ENCODE peak calls at places on chromosomes 6 and 20, in five cellular contexts. J is hepatocyte, N is SK-N-SH, A is GM23338, E is heart left ventricle. I is an unnamed sample. For H3K4me1, the result is how much of the 10 kb centered on the place peaks cover.

GRCh38 chr20:57499676-57500075 is 25.3 kb downstream of the CTCFL start:
- DNase-seq in J (no peak), N (no peak), A (no peak), E (no peak), I (no peak)

GRCh38 chr20:20435453-20435852 is 67.5 kb downstream of the INSM1 start:
- DNase-seq in J (no peak), N (no peak), A (peak), E (no peak), I (no peak)

GRCh38 chr6:99614430-99615161 is 8.0 kb downstream of the PRDM13 start:
- DNase-seq in J (peak), N (peak), A (peak), E (no peak), I (no peak)

GRCh38 chr20:59010995-59011873 is 4.2 kb upstream of the CTSZ start:
- DNase-seq in J (no peak), N (no peak), A (peak), E (peak), I (no peak)

GRCh38 chr6:24864345-24864744 is 65.6 kb upstream of the ARMH2 start:
- DNase-seq in J (no peak), N (no peak), A (no peak), E (no peak), I (peak)

GRCh38 chr20:37295001-37295400 is 5.5 kb downstream of the MANBAL start:
- DNase-seq in J (peak), N (no peak), A (no peak), E (no peak), I (no peak)

GRCh38 chr20:15220778-15221565 is 883.6 kb upstream of the FLRT3 start:
- DNase-seq in J (no peak), N (no peak), A (peak), E (no peak), I (no peak)

GRCh38 chr6:49321673-49322072 is 141.4 kb downstream of the MMUT start:
- DNase-seq in J (no peak), N (no peak), A (no peak), E (no peak), I (no peak)

GRCh38 chr6:52707963-52708680 is 37.2 kb downstream of the TMEM14A start:
- DNase-seq in J (no peak), N (no peak), A (no peak), E (no peak), I (no peak)

GRCh38 chr6:130365166-130366010 is 429 bp upstream of the TMEM200A start:
- DNase-seq in J (peak), N (peak), A (peak), E (peak), I (peak)

GRCh38 chr6:37020426-37021211 is 15.2 kb downstream of the FGD2 start:
- DNase-seq in J (peak), N (no peak), A (peak), E (no peak), I (no peak)

GRCh38 chr6:46876126-46876525 is 45.6 kb downstream of the ADGRF5 start:
- DNase-seq in J (no peak), N (no peak), A (peak), E (peak), I (no peak)

GRCh38 chr6:3592371-3592941 is 135.6 kb upstream of the SLC22A23 start:
- DNase-seq in J (peak), N (no peak), A (no peak), E (no peak), I (no peak)

GRCh38 chr6:23111984-23112383 is 542.6 kb downstream of the HDGFL1 start:
- DNase-seq in J (no peak), N (no peak), A (no peak), E (no peak), I (no peak)

GRCh38 chr6:39088331-39088730 is 26.7 kb downstream of the SAYSD1 start:
- DNase-seq in J (peak), N (no peak), A (peak), E (peak), I (no peak)

GRCh38 chr6:37083243-37084138 is 78.0 kb downstream of the FGD2 start:
- DNase-seq in J (peak), N (peak), A (no peak), E (peak), I (peak)

GRCh38 chr6:26224940-26225847 is 138.0 kb downstream of the HFE start:
- DNase-seq in J (peak), N (peak), A (peak), E (no peak), I (no peak)

GRCh38 chr6:116316772-116317467 is 37.2 kb upstream of the TSPYL1 start:
- DNase-seq in J (no peak), N (no peak), A (no peak), E (peak), I (no peak)

GRCh38 chr6:34919651-34920050 is 30.6 kb downstream of the ANKS1A start:
- DNase-seq in J (no peak), N (no peak), A (no peak), E (no peak), I (no peak)

GRCh38 chr6:22421187-22421586 is 124.4 kb upstream of the PRL start:
- DNase-seq in J (no peak), N (no peak), A (no peak), E (no peak), I (no peak)

GRCh38 chr6:124226396-124226795 is 422.7 kb downstream of the NKAIN2 start:
- DNase-seq in J (no peak), N (no peak), A (no peak), E (no peak), I (no peak)

GRCh38 chr6:41434803-41435470 is 99.5 kb downstream of the NCR2 start:
- DNase-seq in J (no peak), N (no peak), A (no peak), E (no peak), I (no peak)

GRCh38 chr6:38034269-38034914 is 214.9 kb downstream of the ZFAND3 start:
- DNase-seq in J (peak), N (no peak), A (peak), E (no peak), I (no peak)

GRCh38 chr20:42191140-42191860 is 573.1 kb upstream of the CHD6 start:
- DNase-seq in J (peak), N (no peak), A (no peak), E (no peak), I (peak)

GRCh38 chr6:139784222-139784769 is 409.8 kb upstream of the CITED2 start:
- DNase-seq in J (no peak), N (no peak), A (no peak), E (no peak), I (no peak)

GRCh38 chr6:148240463-148240845 is 102.2 kb upstream of the SASH1 start:
- DNase-seq in J (no peak), N (peak), A (no peak), E (peak), I (no peak)

GRCh38 chr6:100796049-100796823 is 84.9 kb downstream of the ASCC3 start:
- DNase-seq in J (no peak), N (no peak), A (peak), E (no peak), I (no peak)

GRCh38 chr6:129575378-129576118 is 134.4 kb downstream of the ARHGAP18 start:
- DNase-seq in J (peak), N (peak), A (peak), E (no peak), I (no peak)

GRCh38 chr20:56465997-56466396 is 2.4 kb upstream of the RTF2 start:
- DNase-seq in J (no peak), N (no peak), A (no peak), E (no peak), I (no peak)

GRCh38 chr6:36526066-36526465 is 21.2 kb downstream of the STK38 start:
- DNase-seq in J (no peak), N (no peak), A (no peak), E (no peak), I (no peak)

GRCh38 chr6:1068905-1069304 is 243.0 kb upstream of the FOXQ1 start:
- DNase-seq in J (no peak), N (no peak), A (no peak), E (no peak), I (no peak)

GRCh38 chr20:62776692-62777527 is 19.4 kb upstream of the MRGBP start:
- DNase-seq in J (no peak), N (peak), A (peak), E (no peak), I (peak)

GRCh38 chr6:41683460-41684310 is 45.4 kb downstream of the MDFI start:
- DNase-seq in J (peak), N (peak), A (peak), E (peak), I (peak)

GRCh38 chr6:148495029-148495428 is 152.4 kb downstream of the SASH1 start:
- DNase-seq in J (no peak), N (no peak), A (no peak), E (no peak), I (no peak)

GRCh38 chr6:11236351-11236750 is 3.9 kb upstream of the NEDD9 start:
- DNase-seq in J (peak), N (no peak), A (no peak), E (no peak), I (no peak)

GRCh38 chr6:134339216-134339615 is 21.3 kb upstream of the SGK1 start:
- DNase-seq in J (no peak), N (no peak), A (no peak), E (no peak), I (no peak)

GRCh38 chr6:100388868-100389519 is 75.7 kb downstream of the SIM1 start:
- DNase-seq in J (no peak), N (no peak), A (no peak), E (no peak), I (no peak)

GRCh38 chr20:3680701-3681351 is 984 bp downstream of the ADAM33 start:
- DNase-seq in J (no peak), N (no peak), A (no peak), E (no peak), I (no peak)

GRCh38 chr6:166556871-166557322 is 29.6 kb downstream of the RAMACL start:
- DNase-seq in J (no peak), N (no peak), A (peak), E (peak), I (no peak)

GRCh38 chr6:136526196-136526930 is 23.9 kb downstream of the MAP7 start:
- DNase-seq in J (peak), N (peak), A (peak), E (peak), I (peak)
- H3K4me1 ChIP-seq in J (under half), N (under half), A (half or more), E (under half), I (under half)

DNA sequence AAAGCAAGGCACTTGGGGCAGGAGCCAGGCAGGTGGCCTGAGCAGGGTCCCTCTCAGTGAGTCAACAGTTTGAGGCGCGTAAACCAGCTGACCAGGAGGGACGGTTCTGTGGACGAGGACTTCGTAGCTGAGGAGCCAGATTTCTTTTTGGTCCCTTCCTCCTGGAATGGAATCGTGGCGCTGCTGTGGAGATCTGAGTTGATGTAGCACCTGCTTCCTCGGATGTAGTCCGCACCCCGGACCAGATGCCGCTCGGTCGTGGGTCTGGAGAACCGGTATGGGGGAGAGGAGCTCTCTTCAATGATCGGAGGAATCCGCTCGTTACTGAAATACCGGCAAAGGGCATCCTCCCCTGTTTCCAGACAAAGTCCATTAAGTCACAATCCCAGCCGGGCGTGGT is 49.7 kb upstream of the IPCEF1 start:
- DNase-seq in J (no peak), N (no peak), A (no peak), E (no peak), I (no peak)
- TF ChIP-seq CTCF in J (no peak), N (no peak), A (no peak), E (no peak), I (no peak)

DNA sequence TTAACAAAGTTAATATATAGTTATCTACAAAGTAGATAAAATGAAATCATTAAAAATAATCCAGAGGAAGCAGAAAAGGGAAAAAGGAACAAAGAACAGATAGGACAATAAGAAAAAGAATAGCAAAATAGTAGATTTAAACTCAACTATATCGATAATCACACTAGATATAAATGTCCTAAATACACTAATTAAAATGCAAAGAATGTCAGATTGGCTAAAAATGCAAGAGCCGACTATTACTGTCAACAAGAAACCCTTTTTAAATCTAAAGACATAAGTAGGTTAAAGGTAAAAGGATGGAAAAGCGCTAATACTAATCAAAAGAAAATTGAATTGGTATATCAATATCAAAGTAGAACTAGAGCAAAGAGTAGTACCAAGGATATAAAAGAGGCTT is 164.8 kb upstream of the AKAP12 start:
- DNase-seq in J (no peak), N (no peak), A (no peak), E (no peak), I (no peak)
- H3K4me3 ChIP-seq in J (no peak), N (no peak), A (no peak), E (no peak), I (no peak)

GRCh38 chr6:75621846-75622245 is 20.2 kb downstream of the SENP6 start:
- DNase-seq in J (no peak), N (no peak), A (no peak), E (no peak), I (no peak)
- H3K4me1 ChIP-seq in J (under half), N (under half), A (under half), E (under half), I (under half)

GRCh38 chr6:155586036-155586557 is 130.5 kb upstream of the NOX3 start:
- DNase-seq in J (no peak), N (no peak), A (no peak), E (no peak), I (no peak)

GRCh38 chr6:155583997-155584396 is 128.4 kb upstream of the NOX3 start:
- DNase-seq in J (no peak), N (no peak), A (no peak), E (no peak), I (no peak)

GRCh38 chr6:155582016-155582991 is 126.7 kb upstream of the NOX3 start:
- DNase-seq in J (no peak), N (no peak), A (no peak), E (no peak), I (no peak)

GRCh38 chr6:155580904-155581303 is 125.3 kb upstream of the NOX3 start:
- DNase-seq in J (no peak), N (no peak), A (peak), E (no peak), I (no peak)
- TF ChIP-seq CTCF in J (no peak), N (peak), A (peak), E (no peak), I (peak)

DNA sequence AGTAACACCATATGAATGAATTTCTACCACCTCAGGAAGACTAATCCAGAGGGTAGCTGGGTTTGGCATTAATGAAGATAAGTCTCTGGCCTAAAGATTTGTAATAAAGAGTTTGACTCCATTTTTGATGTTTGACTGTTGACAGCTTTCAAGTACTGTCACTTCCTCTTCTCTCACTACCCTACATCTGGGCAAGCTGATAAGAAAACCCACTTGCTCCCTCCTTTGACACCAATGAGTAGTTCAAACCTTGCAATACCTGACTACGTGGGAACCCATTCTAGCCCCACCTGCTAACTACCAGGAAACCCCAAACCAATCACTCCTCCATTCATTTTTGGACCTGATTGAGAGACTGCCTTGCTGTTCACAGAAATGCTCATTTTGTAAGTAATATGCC is 621.5 kb downstream of the TENT5A start:
- DNase-seq in J (no peak), N (no peak), A (peak), E (no peak), I (no peak)
- H3K4me3 ChIP-seq in J (no peak), N (no peak), A (no peak), E (no peak), I (no peak)

GRCh38 chr6:53854843-53855567 is 60.2 kb downstream of the LRRC1 start:
- DNase-seq in J (peak), N (no peak), A (no peak), E (no peak), I (no peak)
- H3K4me1 ChIP-seq in J (under half), N (under half), A (under half), E (under half), I (under half)

DNA sequence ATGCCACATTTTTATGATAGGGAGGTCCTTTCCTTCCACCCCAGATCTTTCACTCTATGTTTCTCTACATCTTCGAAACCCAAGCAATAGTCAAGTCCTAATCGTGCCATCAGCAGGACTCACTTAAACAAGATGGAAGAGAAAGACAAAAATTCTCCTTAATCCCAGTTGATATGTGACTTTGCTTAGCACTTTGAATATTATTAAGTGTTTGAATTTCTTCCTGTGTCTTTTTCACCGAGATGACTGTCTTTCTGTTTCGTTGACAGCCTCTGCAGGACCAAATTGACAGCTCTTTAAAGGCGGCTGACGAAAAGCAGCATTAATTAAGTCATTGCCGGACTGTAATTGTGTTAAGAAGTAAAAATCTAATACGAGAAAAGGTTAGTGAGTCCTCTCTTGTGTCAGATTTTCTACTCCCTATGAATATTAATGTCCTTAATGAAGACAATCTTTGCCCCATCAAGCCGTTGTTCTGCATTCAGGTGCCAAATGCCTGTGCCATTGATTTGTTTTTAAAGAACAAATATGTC is 208.8 kb upstream of the TSHZ2 start:
- DNase-seq in J (no peak), N (no peak), A (no peak), E (no peak), I (no peak)
- TF ChIP-seq CTCF in J (no peak), N (no peak), A (no peak), E (no peak), I (no peak)

DNA sequence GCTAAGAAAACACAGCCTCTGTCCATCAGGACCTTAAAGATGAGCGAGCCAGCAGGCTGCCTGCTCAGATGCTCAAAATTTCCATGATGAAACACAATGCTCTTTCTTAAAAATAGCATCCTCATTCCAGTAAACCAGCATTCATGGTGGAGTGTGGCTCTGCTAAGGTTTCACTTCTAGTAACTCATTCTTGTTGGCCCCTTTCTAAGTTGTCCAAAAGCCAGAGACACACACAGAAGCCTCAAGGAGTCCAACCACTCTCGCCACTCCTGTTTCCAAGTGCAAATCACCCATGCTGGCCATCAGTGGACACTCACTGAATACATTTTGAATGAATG is 35.8 kb downstream of the ATP9A start:
- DNase-seq in J (peak), N (no peak), A (no peak), E (no peak), I (no peak)
- H3K4me3 ChIP-seq in J (no peak), N (no peak), A (no peak), E (peak), I (no peak)

I was measured in BE2C.